ENCODE peak calls at places on chromosomes 13 and 19, in five cellular contexts. S, K, W, J and Q are unnamed samples.
A peak's percentile ranks its signal among the peaks of the same experiment; 100 is the strongest.

GRCh38 chr13:99378985-99379734 is 72.0 kb upstream of the GPR183 start:
- DNase-seq in S (no peak), K (no peak), W (no peak), J (no peak), Q (no peak)

GRCh38 chr13:52158629-52159158 is 703 bp downstream of the NEK3 start:
- DNase-seq in S (peak; percentile 54), K (no peak), W (peak; percentile 12), J (no peak), Q (no peak)

GRCh38 chr19:1266818-1267440 is 2.2 kb upstream of the CIRBP start:
- DNase-seq in S (no peak), K (peak; percentile 70), W (peak; percentile 56), J (no peak), Q (peak; percentile 66)

GRCh38 chr13:99322297-99323103 is 15.3 kb upstream of the GPR183 start:
- DNase-seq in S (no peak), K (no peak), W (no peak), J (no peak), Q (peak; percentile 70)

GRCh38 chr19:10279737-10280442 is 6.9 kb upstream of the ICAM4 start:
- DNase-seq in S (no peak), K (no peak), W (no peak), J (no peak), Q (no peak)

GRCh38 chr19:35000647-35001501 is 751 bp downstream of the GRAMD1A start:
- DNase-seq in S (no peak), K (peak; percentile 66), W (peak; percentile 79), J (no peak), Q (peak; percentile 85)

GRCh38 chr19:8558325-8558724 is 18.9 kb downstream of the MYO1F start:
- DNase-seq in S (no peak), K (no peak), W (no peak), J (no peak), Q (no peak)

GRCh38 chr19:49570138-49570856 is 10.1 kb downstream of the NOSIP start:
- DNase-seq in S (no peak), K (peak; percentile 75), W (peak; percentile 92), J (no peak), Q (peak; percentile 88)

GRCh38 chr19:18340990-18341868 is 831 bp downstream of the PGPEP1 start:
- DNase-seq in S (peak; percentile 74), K (peak; percentile 76), W (no peak), J (peak; percentile 29), Q (peak; percentile 88)

GRCh38 chr19:10292206-10292788 is 2.5 kb downstream of the ICAM5 start:
- DNase-seq in S (peak; percentile 94), K (peak; percentile 70), W (peak; percentile 72), J (peak; percentile 66), Q (peak; percentile 87)

GRCh38 chr13:26837997-26838396 is 77.4 kb upstream of the GPR12 start:
- DNase-seq in S (no peak), K (no peak), W (no peak), J (no peak), Q (no peak)

GRCh38 chr19:37907735-37908066 is 693 bp downstream of the SIPA1L3 start:
- DNase-seq in S (no peak), K (no peak), W (no peak), J (no peak), Q (no peak)

GRCh38 chr13:80312012-80312704 is 28.8 kb downstream of the SPRY2 start:
- DNase-seq in S (no peak), K (no peak), W (no peak), J (no peak), Q (no peak)

DNA sequence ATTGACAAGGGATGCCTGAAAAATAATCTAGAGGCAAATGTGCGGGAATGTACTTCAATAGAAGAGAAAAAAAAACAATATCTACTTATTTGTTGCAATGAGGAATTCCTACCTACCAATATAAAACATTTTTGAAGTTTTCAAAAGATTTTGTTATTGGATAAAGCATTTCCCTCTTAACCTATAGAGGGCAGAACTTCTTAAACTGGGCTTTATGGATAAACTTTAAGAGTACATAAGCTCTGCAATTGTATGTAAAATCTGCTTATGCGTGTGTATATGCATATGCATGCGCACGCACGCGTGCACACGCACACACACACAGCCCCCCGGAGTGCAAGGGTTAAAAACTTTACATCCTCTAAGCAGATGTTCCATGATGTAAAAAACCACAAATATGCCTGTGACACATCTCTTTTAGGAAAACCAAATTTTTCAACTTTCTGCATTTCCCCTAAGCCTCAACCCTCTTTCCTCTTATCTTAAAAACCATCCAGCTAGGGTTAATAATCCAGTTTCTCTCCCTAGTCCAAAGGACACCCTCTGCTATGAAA is 73.1 kb upstream of the OXGR1 start:
- DNase-seq in S (no peak), K (no peak), W (no peak), J (no peak), Q (no peak)
- TF ChIP-seq CTCF in S (no peak), K (no peak), W (no peak), J (no peak), Q (no peak)

DNA sequence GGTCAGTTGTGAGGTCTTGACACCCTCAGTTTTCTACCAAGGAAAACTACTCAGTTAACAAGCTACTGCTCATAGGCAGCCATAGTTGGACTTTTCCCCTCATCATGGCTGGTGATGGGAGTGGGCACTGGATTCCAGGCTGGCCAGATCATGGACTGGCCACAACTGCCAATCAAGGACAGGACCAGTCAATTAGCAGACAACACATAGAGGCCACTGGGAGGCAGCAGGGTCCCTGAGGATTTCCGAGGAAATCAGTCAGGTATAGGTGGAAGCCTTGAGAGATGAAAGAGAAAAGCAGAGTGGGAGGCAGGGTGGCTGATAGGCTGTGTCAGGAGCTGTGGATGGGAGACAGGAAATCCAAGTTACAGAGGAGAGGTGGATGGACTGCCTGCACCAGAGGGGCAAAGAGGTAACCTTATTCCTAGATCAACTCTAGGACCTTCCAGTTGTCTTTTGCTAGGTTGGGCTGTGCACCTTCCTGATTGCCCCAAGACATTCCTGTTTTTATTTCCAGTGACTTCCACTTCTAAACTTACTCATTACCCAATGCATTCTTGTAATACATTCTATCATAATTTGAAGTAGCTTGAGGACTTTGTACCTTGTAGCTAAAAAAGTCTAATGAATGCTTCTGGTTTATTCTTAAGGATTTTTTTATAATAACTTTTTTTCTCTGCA is 361.8 kb downstream of the KCNRG start:
- DNase-seq in S (no peak), K (no peak), W (no peak), J (no peak), Q (no peak)
- TF ChIP-seq CTCF in S (no peak), K (no peak), W (no peak), J (no peak), Q (no peak)

GRCh38 chr19:12222980-12223630 is 60.2 kb downstream of the ZNF136 start:
- DNase-seq in S (no peak), K (no peak), W (no peak), J (no peak), Q (no peak)

GRCh38 chr19:12217332-12217731 is 54.4 kb downstream of the ZNF136 start:
- DNase-seq in S (no peak), K (no peak), W (no peak), J (no peak), Q (no peak)
- TF ChIP-seq CTCF in S (no peak), K (no peak), W (no peak), J (no peak), Q (no peak)

GRCh38 chr19:2543463-2544442 is 67.8 kb downstream of the GADD45B start:
- DNase-seq in S (peak; percentile 94), K (peak; percentile 98), W (peak; percentile 93), J (peak; percentile 75), Q (peak; percentile 86)
- TF ChIP-seq CTCF in S (no peak), K (no peak), W (no peak), J (no peak), Q (no peak)

DNA sequence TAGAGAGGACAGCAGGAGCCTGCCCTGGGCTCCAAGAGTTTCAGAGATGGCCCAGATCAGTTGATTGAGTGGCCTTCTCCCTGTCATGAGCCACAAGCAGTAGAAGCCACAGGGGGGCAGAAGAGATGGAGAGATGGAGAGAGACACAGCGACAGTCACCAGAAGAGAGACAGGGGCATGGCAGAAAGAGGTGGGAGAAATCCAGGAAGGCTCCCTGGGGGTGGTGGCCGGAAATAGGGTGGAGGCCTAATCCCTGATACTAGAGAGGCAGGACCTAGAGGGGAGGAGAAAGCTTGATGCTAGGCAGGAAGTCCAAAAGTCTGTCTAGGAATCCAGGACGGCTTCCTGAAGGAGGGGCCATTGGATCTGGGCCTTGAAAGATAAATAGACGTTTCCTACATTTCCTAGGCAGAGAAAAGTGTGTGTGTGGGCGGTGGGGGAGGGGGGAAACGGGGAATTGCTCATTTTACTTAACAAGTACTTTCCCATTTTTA is 9.6 kb upstream of the TPM4 start:
- DNase-seq in S (no peak), K (no peak), W (peak; percentile 79), J (no peak), Q (peak; percentile 78)
- TF ChIP-seq CTCF in S (no peak), K (no peak), W (peak; percentile 30), J (no peak), Q (peak; percentile 46)

DNA sequence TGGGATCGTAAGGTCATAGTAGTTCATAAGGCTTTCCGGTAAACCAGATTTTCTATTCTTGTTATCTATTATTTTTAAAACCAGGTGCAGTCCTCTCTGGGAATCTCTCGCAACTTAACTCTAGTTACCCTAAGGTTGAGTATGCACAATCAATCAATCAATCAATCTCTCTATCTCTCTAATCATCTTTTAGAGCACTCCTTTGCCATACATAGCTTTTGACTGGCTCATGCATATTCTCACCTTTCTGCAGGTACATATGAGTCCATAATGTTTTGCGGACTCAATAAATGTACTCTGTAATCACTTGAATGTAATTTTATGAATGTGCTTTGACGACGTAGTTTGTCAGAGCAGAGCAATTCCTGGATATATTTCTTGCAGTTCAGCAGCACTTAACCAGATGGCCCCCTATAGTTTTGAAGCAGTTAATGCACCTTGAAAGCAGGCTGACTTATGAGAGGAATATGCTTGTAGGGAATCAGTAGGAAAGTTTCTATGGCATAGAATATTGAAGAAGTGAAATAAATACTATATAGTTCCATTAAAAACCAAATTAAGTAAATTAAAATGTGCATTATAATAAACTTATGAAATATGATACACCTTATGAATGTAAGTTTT is 524.7 kb downstream of the GPC5 start:
- DNase-seq in S (no peak), K (no peak), W (no peak), J (no peak), Q (no peak)
- TF ChIP-seq CTCF in S (no peak), K (no peak), W (no peak), J (no peak), Q (no peak)

GRCh38 chr13:106756446-106756845 is 188.5 kb upstream of the ARGLU1 start:
- DNase-seq in S (no peak), K (no peak), W (no peak), J (no peak), Q (no peak)
- TF ChIP-seq CTCF in S (no peak), K (no peak), W (no peak), J (no peak), Q (no peak)